ENCODE peak calls at places on chromosomes 16 and 17, in ten cellular contexts. H is AG08395; T is NCI-H2081 treated with DMSO at 0.1 percent for 48 hours; M is epithelial cell of prostate; Z is HTR-8/SVneo; P is A549; U is GM13977; X is GM12892; Q is hepatic stellate cell; D is activated CD4-positive, CD25-positive, alpha-beta regulatory T cell treated with anti-CD3 and anti-CD28 coated beads, Interleukin-2, amount 50 U/mL, for 16 hours. A is an unnamed sample.

GRCh38 chr17:30576326-30576861 is 99.2 kb downstream of the GOSR1 start:
- DNase-seq in M (no peak), X (no peak), P (no peak), D (no peak), T (no peak), H (no peak), Z (no peak), Q (no peak), U (no peak), A (no peak)

GRCh38 chr17:68646626-68647526 is 45.7 kb upstream of the FAM20A start:
- DNase-seq in X (no peak), M (no peak), D (no peak), U (no peak), H (no peak), P (no peak), Z (no peak), T (no peak), Q (no peak), A (no peak)

GRCh38 chr16:1019234-1019933 is 37.8 kb downstream of the SOX8 start:
- DNase-seq in D (no peak), T (no peak), M (no peak), Z (no peak), X (no peak), P (no peak), Q (peak), H (peak), U (no peak), A (no peak)

GRCh38 chr17:20206068-20206467 is 196.9 kb downstream of the SPECC1 start:
- DNase-seq in M (no peak), Q (no peak), Z (peak), D (no peak), P (peak), T (no peak), H (no peak), U (no peak), X (no peak), A (peak)

GRCh38 chr16:12719972-12720371 is 83.7 kb downstream of the CPPED1 start:
- DNase-seq in D (no peak), Q (no peak), P (no peak), H (no peak), Z (no peak), T (no peak), U (no peak), M (no peak), X (no peak), A (no peak)

GRCh38 chr16:2782583-2783351 is 4.6 kb downstream of the PRSS33 start:
- DNase-seq in P (no peak), Z (no peak), H (no peak), U (no peak), Q (no peak), T (no peak), D (no peak), M (no peak), X (no peak), A (no peak)

GRCh38 chr17:63369233-63369632 is 76.9 kb downstream of the CYB561 start:
- DNase-seq in X (no peak), T (no peak), M (no peak), Q (peak), Z (no peak), P (no peak), H (peak), U (no peak), D (no peak), A (no peak)

GRCh38 chr17:61405047-61405685 is 5.5 kb downstream of the TBX2 start:
- DNase-seq in D (no peak), Z (no peak), T (no peak), Q (no peak), M (no peak), P (no peak), X (no peak), H (no peak), U (no peak), A (no peak)

GRCh38 chr17:73011016-73011486 is 81.4 kb downstream of the SLC39A11 start:
- DNase-seq in Z (no peak), U (no peak), D (no peak), P (no peak), X (no peak), Q (no peak), H (no peak), M (no peak), T (no peak), A (no peak)

GRCh38 chr17:48510761-48511604 is 19.8 kb downstream of the HOXB1 start:
- DNase-seq in P (no peak), D (no peak), Q (peak), Z (no peak), M (no peak), X (no peak), T (no peak), H (peak), U (no peak), A (no peak)

GRCh38 chr16:9837481-9837880 is 344.7 kb downstream of the GRIN2A start:
- DNase-seq in U (no peak), P (no peak), H (no peak), D (no peak), T (no peak), M (no peak), Z (no peak), X (no peak), Q (no peak), A (no peak)

A was measured in activated naive CD8-positive, alpha-beta T cell treated with anti-CD3 and anti-CD28 coated beads, Interleukin-2, amount 50 U/mL, for 24 hours.